ENCODE peak calls at places on chromosome 4, in nine cellular contexts. J, I, M, X, L, V, U, Y and G are unnamed samples.

GRCh38 chr4:145098675-145099037 is 545 bp downstream of the ABCE1 start:
- DNase-seq in V (peak; percentile 6), M (no peak), L (no peak), X (no peak), J (no peak), I (no peak), Y (peak; percentile 36), U (peak; percentile 87), G (no peak)

GRCh38 chr4:100517864-100518341 is at the start of gene EMCN:
- DNase-seq in M (no peak), U (peak; percentile 80), V (no peak), Y (peak; percentile 81), X (no peak), J (no peak), I (no peak), L (no peak), G (no peak)

GRCh38 chr4:183096276-183096965 is 2.6 kb upstream of the WWC2 start:
- DNase-seq in J (no peak), Y (no peak), V (no peak), L (no peak), X (no peak), I (no peak), U (no peak), M (no peak), G (no peak)

GRCh38 chr4:124641715-124642380 is 70.7 kb downstream of the ANKRD50 start:
- DNase-seq in X (no peak), L (no peak), Y (no peak), I (no peak), U (peak; percentile 95), J (no peak), V (peak; percentile 47), M (no peak), G (no peak)

GRCh38 chr4:123479944-123480343 is 83.3 kb downstream of the SPRY1 start:
- DNase-seq in M (no peak), I (no peak), J (no peak), V (peak; percentile 28), U (no peak), Y (no peak), X (peak; percentile 20), L (no peak), G (no peak)

GRCh38 chr4:1239949-1240305 is 9.0 kb downstream of the CTBP1 start:
- DNase-seq in M (no peak), V (no peak), J (no peak), U (no peak), I (no peak), Y (no peak), X (no peak), L (no peak), G (no peak)

GRCh38 chr4:56323386-56323785 is 63.9 kb downstream of the AASDH start:
- DNase-seq in X (no peak), M (no peak), J (no peak), Y (no peak), V (no peak), U (no peak), I (no peak), L (no peak), G (no peak)

GRCh38 chr4:168796362-168797106 is 213.5 kb downstream of the CBR4 start:
- DNase-seq in X (no peak), Y (no peak), I (no peak), V (no peak), L (no peak), U (peak; percentile 43), M (no peak), J (no peak), G (no peak)

GRCh38 chr4:185932491-185932890 is 120.5 kb upstream of the SORBS2 start:
- DNase-seq in I (no peak), J (no peak), X (no peak), L (no peak), V (no peak), U (no peak), Y (no peak), M (no peak), G (no peak)

GRCh38 chr4:24482871-24483270 is 101.5 kb downstream of the DHX15 start:
- DNase-seq in J (no peak), X (no peak), M (no peak), I (no peak), V (no peak), Y (no peak), L (no peak), U (no peak), G (no peak)

GRCh38 chr4:92304073-92304472 is 307 bp downstream of the GRID2 start:
- DNase-seq in V (no peak), I (no peak), Y (no peak), L (no peak), M (no peak), U (no peak), X (no peak), J (no peak), G (no peak)

GRCh38 chr4:76513517-76513916 is 78.5 kb downstream of the SHROOM3 start:
- DNase-seq in X (no peak), J (no peak), I (no peak), L (no peak), M (no peak), Y (no peak), U (no peak), V (peak; percentile 7), G (no peak)

GRCh38 chr4:52783069-52783468 is 31.8 kb upstream of the ERVMER34-1 start:
- DNase-seq in M (no peak), V (no peak), I (no peak), L (no peak), U (no peak), X (no peak), Y (no peak), J (no peak), G (no peak)

GRCh38 chr4:73450398-73451004 is 14.5 kb downstream of the AFP start:
- DNase-seq in I (peak; percentile 4), J (no peak), U (no peak), X (no peak), V (peak; percentile 1), L (no peak), M (peak; percentile 56), Y (no peak), G (no peak)